ENCODE peak calls at places on chromosome 3, in eight cellular contexts. One of them, this sample, is unnamed.
A peak's percentile ranks its signal among the peaks of the same experiment; 100 is the strongest.

GRCh38 chr3:133989931-133990702 is 39.6 kb downstream of the SLCO2A1 start:
- DNase-seq in sigmoid colon: peak; percentile 36
- DNase-seq in CD8-positive, alpha-beta memory T cell: no peak
- DNase-seq in suprapubic skin: no peak
- DNase-seq in lower lobe of right lung: no peak
- DNase-seq in colonic mucosa: no peak
- DNase-seq in mucosa of descending colon: no peak
- DNase-seq in left ventricle myocardium inferior: no peak
- DNase-seq in this sample: no peak

GRCh38 chr3:108455212-108455705 is 55.1 kb downstream of the MYH15 start:
- DNase-seq in sigmoid colon: no peak
- DNase-seq in CD8-positive, alpha-beta memory T cell: no peak
- DNase-seq in suprapubic skin: no peak
- DNase-seq in lower lobe of right lung: no peak
- DNase-seq in colonic mucosa: no peak
- DNase-seq in mucosa of descending colon: no peak
- DNase-seq in left ventricle myocardium inferior: no peak
- DNase-seq in this sample: no peak

GRCh38 chr3:69869643-69870042 is 129.9 kb upstream of the SAMMSON start:
- DNase-seq in sigmoid colon: no peak
- DNase-seq in CD8-positive, alpha-beta memory T cell: no peak
- DNase-seq in suprapubic skin: no peak
- DNase-seq in lower lobe of right lung: no peak
- DNase-seq in colonic mucosa: no peak
- DNase-seq in mucosa of descending colon: no peak
- DNase-seq in left ventricle myocardium inferior: no peak
- DNase-seq in this sample: no peak

GRCh38 chr3:66110840-66111239 is 72.1 kb upstream of the MAGI1 start:
- DNase-seq in sigmoid colon: no peak
- DNase-seq in CD8-positive, alpha-beta memory T cell: no peak
- DNase-seq in suprapubic skin: peak; percentile 62
- DNase-seq in lower lobe of right lung: no peak
- DNase-seq in colonic mucosa: no peak
- DNase-seq in mucosa of descending colon: no peak
- DNase-seq in left ventricle myocardium inferior: no peak
- DNase-seq in this sample: no peak

GRCh38 chr3:117304681-117305080 is 595.1 kb downstream of the TUSC7 start:
- DNase-seq in sigmoid colon: no peak
- DNase-seq in CD8-positive, alpha-beta memory T cell: no peak
- DNase-seq in suprapubic skin: no peak
- DNase-seq in lower lobe of right lung: no peak
- DNase-seq in colonic mucosa: no peak
- DNase-seq in mucosa of descending colon: no peak
- DNase-seq in left ventricle myocardium inferior: no peak
- DNase-seq in this sample: no peak

GRCh38 chr3:28853830-28854229 is 427.0 kb upstream of the RBMS3 start:
- DNase-seq in sigmoid colon: no peak
- DNase-seq in CD8-positive, alpha-beta memory T cell: no peak
- DNase-seq in suprapubic skin: no peak
- DNase-seq in lower lobe of right lung: no peak
- DNase-seq in colonic mucosa: no peak
- DNase-seq in mucosa of descending colon: no peak
- DNase-seq in left ventricle myocardium inferior: no peak
- DNase-seq in this sample: no peak

GRCh38 chr3:16249336-16249735 is 15.4 kb downstream of the DPH3 start:
- DNase-seq in sigmoid colon: no peak
- DNase-seq in CD8-positive, alpha-beta memory T cell: no peak
- DNase-seq in suprapubic skin: no peak
- DNase-seq in lower lobe of right lung: no peak
- DNase-seq in colonic mucosa: no peak
- DNase-seq in mucosa of descending colon: no peak
- DNase-seq in left ventricle myocardium inferior: no peak
- DNase-seq in this sample: no peak

GRCh38 chr3:12116892-12117291 is 41.8 kb downstream of the TIMP4 start:
- DNase-seq in sigmoid colon: no peak
- DNase-seq in CD8-positive, alpha-beta memory T cell: no peak
- DNase-seq in suprapubic skin: no peak
- DNase-seq in lower lobe of right lung: no peak
- DNase-seq in colonic mucosa: no peak
- DNase-seq in mucosa of descending colon: no peak
- DNase-seq in left ventricle myocardium inferior: no peak
- DNase-seq in this sample: no peak

GRCh38 chr3:6807967-6808588 is 52.8 kb upstream of the GRM7 start:
- DNase-seq in sigmoid colon: no peak
- DNase-seq in CD8-positive, alpha-beta memory T cell: no peak
- DNase-seq in suprapubic skin: no peak
- DNase-seq in lower lobe of right lung: no peak
- DNase-seq in colonic mucosa: no peak
- DNase-seq in mucosa of descending colon: no peak
- DNase-seq in left ventricle myocardium inferior: no peak
- DNase-seq in this sample: no peak

GRCh38 chr3:123790254-123791072 is 93.7 kb downstream of the MYLK start:
- DNase-seq in sigmoid colon: no peak
- DNase-seq in CD8-positive, alpha-beta memory T cell: no peak
- DNase-seq in suprapubic skin: no peak
- DNase-seq in lower lobe of right lung: no peak
- DNase-seq in colonic mucosa: no peak
- DNase-seq in mucosa of descending colon: no peak
- DNase-seq in left ventricle myocardium inferior: no peak
- DNase-seq in this sample: no peak

DNA sequence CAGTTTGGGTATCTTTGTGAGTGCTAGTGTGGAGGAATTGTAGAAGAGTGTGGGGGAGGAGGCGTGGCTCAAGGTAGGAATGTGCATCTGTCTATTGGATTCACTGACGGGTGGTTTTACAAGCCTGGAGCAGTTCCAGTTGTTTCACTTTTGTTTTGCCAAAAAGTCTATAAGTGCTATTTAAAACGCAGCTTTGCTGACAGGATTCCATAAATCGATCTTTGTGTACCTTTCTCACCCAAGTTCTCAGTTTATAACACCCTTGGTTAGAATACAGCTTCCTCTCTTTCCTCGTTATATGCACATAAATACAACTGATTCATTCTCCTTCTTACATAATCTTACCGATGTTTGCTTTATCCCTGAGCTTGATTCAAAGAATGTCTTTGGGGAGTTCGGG is 123.2 kb upstream of the UBE2E2 start:
- DNase-seq in sigmoid colon: no peak
- DNase-seq in CD8-positive, alpha-beta memory T cell: no peak
- DNase-seq in suprapubic skin: no peak
- DNase-seq in lower lobe of right lung: no peak
- DNase-seq in colonic mucosa: peak; percentile 68
- DNase-seq in mucosa of descending colon: no peak
- DNase-seq in left ventricle myocardium inferior: no peak
- DNase-seq in this sample: no peak
- H3K4me3 ChIP-seq in sigmoid colon: peak overlapping the region; percentile 22
- H3K4me3 ChIP-seq in CD8-positive, alpha-beta memory T cell: no peak overlapping the region
- H3K4me3 ChIP-seq in suprapubic skin: peak overlapping the region; percentile 30
- H3K4me3 ChIP-seq in lower lobe of right lung: no peak overlapping the region
- H3K4me3 ChIP-seq in colonic mucosa: no peak overlapping the region
- H3K4me3 ChIP-seq in mucosa of descending colon: no peak overlapping the region
- H3K4me3 ChIP-seq in left ventricle myocardium inferior: no peak overlapping the region
- H3K4me3 ChIP-seq in this sample: no peak overlapping the region

GRCh38 chr3:127985655-127986225 is 66.5 kb upstream of the SEC61A1 start:
- DNase-seq in sigmoid colon: no peak
- DNase-seq in CD8-positive, alpha-beta memory T cell: no peak
- DNase-seq in suprapubic skin: no peak
- DNase-seq in lower lobe of right lung: no peak
- DNase-seq in colonic mucosa: no peak
- DNase-seq in mucosa of descending colon: no peak
- DNase-seq in left ventricle myocardium inferior: no peak
- DNase-seq in this sample: no peak

GRCh38 chr3:127985216-127985615 is 67.0 kb upstream of the SEC61A1 start:
- DNase-seq in sigmoid colon: no peak
- DNase-seq in CD8-positive, alpha-beta memory T cell: no peak
- DNase-seq in suprapubic skin: no peak
- DNase-seq in lower lobe of right lung: no peak
- DNase-seq in colonic mucosa: no peak
- DNase-seq in mucosa of descending colon: no peak
- DNase-seq in left ventricle myocardium inferior: no peak
- DNase-seq in this sample: no peak

GRCh38 chr3:127988770-127989518 is 63.3 kb upstream of the SEC61A1 start:
- DNase-seq in sigmoid colon: no peak
- DNase-seq in CD8-positive, alpha-beta memory T cell: no peak
- DNase-seq in suprapubic skin: no peak
- DNase-seq in lower lobe of right lung: no peak
- DNase-seq in colonic mucosa: no peak
- DNase-seq in mucosa of descending colon: no peak
- DNase-seq in left ventricle myocardium inferior: no peak
- DNase-seq in this sample: no peak

GRCh38 chr3:127986803-127987202 is 65.4 kb upstream of the SEC61A1 start:
- DNase-seq in sigmoid colon: no peak
- DNase-seq in CD8-positive, alpha-beta memory T cell: no peak
- DNase-seq in suprapubic skin: no peak
- DNase-seq in lower lobe of right lung: no peak
- DNase-seq in colonic mucosa: no peak
- DNase-seq in mucosa of descending colon: no peak
- DNase-seq in left ventricle myocardium inferior: peak; percentile 58
- DNase-seq in this sample: no peak

GRCh38 chr3:127987309-127987995 is 64.8 kb upstream of the SEC61A1 start:
- DNase-seq in sigmoid colon: no peak
- DNase-seq in CD8-positive, alpha-beta memory T cell: no peak
- DNase-seq in suprapubic skin: no peak
- DNase-seq in lower lobe of right lung: no peak
- DNase-seq in colonic mucosa: peak; percentile 28
- DNase-seq in mucosa of descending colon: no peak
- DNase-seq in left ventricle myocardium inferior: no peak
- DNase-seq in this sample: no peak
- H3K4me3 ChIP-seq in sigmoid colon: no peak overlapping the region
- H3K4me3 ChIP-seq in CD8-positive, alpha-beta memory T cell: no peak overlapping the region
- H3K4me3 ChIP-seq in suprapubic skin: no peak overlapping the region
- H3K4me3 ChIP-seq in lower lobe of right lung: no peak overlapping the region
- H3K4me3 ChIP-seq in colonic mucosa: no peak overlapping the region
- H3K4me3 ChIP-seq in mucosa of descending colon: no peak overlapping the region
- H3K4me3 ChIP-seq in left ventricle myocardium inferior: no peak overlapping the region
- H3K4me3 ChIP-seq in this sample: no peak overlapping the region

GRCh38 chr3:74268753-74269152 is 345.7 kb downstream of the CNTN3 start:
- DNase-seq in sigmoid colon: no peak
- DNase-seq in CD8-positive, alpha-beta memory T cell: no peak
- DNase-seq in suprapubic skin: no peak
- DNase-seq in lower lobe of right lung: no peak
- DNase-seq in colonic mucosa: no peak
- DNase-seq in mucosa of descending colon: no peak
- DNase-seq in left ventricle myocardium inferior: no peak
- DNase-seq in this sample: no peak

GRCh38 chr3:74271541-74271940 is 342.9 kb downstream of the CNTN3 start:
- DNase-seq in sigmoid colon: no peak
- DNase-seq in CD8-positive, alpha-beta memory T cell: no peak
- DNase-seq in suprapubic skin: no peak
- DNase-seq in lower lobe of right lung: no peak
- DNase-seq in colonic mucosa: no peak
- DNase-seq in mucosa of descending colon: no peak
- DNase-seq in left ventricle myocardium inferior: no peak
- DNase-seq in this sample: no peak

GRCh38 chr3:74269689-74270088 is 344.8 kb downstream of the CNTN3 start:
- DNase-seq in sigmoid colon: no peak
- DNase-seq in CD8-positive, alpha-beta memory T cell: no peak
- DNase-seq in suprapubic skin: no peak
- DNase-seq in lower lobe of right lung: no peak
- DNase-seq in colonic mucosa: no peak
- DNase-seq in mucosa of descending colon: no peak
- DNase-seq in left ventricle myocardium inferior: no peak
- DNase-seq in this sample: no peak

GRCh38 chr3:74267126-74267525 is 347.3 kb downstream of the CNTN3 start:
- DNase-seq in sigmoid colon: no peak
- DNase-seq in CD8-positive, alpha-beta memory T cell: no peak
- DNase-seq in suprapubic skin: no peak
- DNase-seq in lower lobe of right lung: no peak
- DNase-seq in colonic mucosa: no peak
- DNase-seq in mucosa of descending colon: no peak
- DNase-seq in left ventricle myocardium inferior: no peak
- DNase-seq in this sample: no peak

DNA sequence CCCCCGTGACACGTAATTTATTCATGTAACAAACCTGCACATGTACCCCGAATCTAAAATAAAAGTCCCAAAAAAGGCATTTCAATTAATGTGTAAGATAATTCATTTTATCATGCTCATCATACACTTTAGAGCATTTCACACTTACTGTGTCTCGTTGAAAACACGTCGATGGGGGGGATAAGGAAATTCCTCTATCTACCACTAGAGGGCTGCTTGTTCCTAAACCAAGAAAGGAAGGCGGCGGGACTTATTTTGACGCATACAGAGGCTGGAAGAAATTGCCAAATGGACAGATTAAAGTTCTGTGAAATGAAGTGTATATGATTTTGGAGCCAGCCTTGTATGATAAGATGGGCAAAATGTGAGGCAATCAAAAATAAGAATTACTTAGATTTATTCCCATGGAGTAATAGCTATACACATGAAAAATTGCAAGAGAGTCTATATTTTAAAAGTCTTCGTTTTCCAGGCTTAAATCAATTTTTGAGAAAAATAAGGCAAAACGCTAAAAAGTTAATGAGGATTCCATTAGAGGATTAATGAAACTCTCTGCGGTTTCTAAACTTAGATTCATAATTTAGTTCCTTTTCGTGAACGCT is 346.8 kb downstream of the CNTN3 start:
- DNase-seq in sigmoid colon: no peak
- DNase-seq in CD8-positive, alpha-beta memory T cell: no peak
- DNase-seq in suprapubic skin: no peak
- DNase-seq in lower lobe of right lung: no peak
- DNase-seq in colonic mucosa: peak; percentile 38
- DNase-seq in mucosa of descending colon: no peak
- DNase-seq in left ventricle myocardium inferior: no peak
- DNase-seq in this sample: no peak
- H3K4me3 ChIP-seq in sigmoid colon: no peak overlapping the region
- H3K4me3 ChIP-seq in CD8-positive, alpha-beta memory T cell: no peak overlapping the region
- H3K4me3 ChIP-seq in suprapubic skin: no peak overlapping the region
- H3K4me3 ChIP-seq in lower lobe of right lung: no peak overlapping the region
- H3K4me3 ChIP-seq in colonic mucosa: no peak overlapping the region
- H3K4me3 ChIP-seq in mucosa of descending colon: no peak overlapping the region
- H3K4me3 ChIP-seq in left ventricle myocardium inferior: no peak overlapping the region
- H3K4me3 ChIP-seq in this sample: no peak overlapping the region

GRCh38 chr3:186993210-186993782 is 63.0 kb downstream of the ST6GAL1 start:
- DNase-seq in sigmoid colon: no peak
- DNase-seq in CD8-positive, alpha-beta memory T cell: no peak
- DNase-seq in suprapubic skin: no peak
- DNase-seq in lower lobe of right lung: no peak
- DNase-seq in colonic mucosa: no peak
- DNase-seq in mucosa of descending colon: no peak
- DNase-seq in left ventricle myocardium inferior: no peak
- DNase-seq in this sample: no peak

GRCh38 chr3:186993940-186994670 is 63.8 kb downstream of the ST6GAL1 start:
- DNase-seq in sigmoid colon: no peak
- DNase-seq in CD8-positive, alpha-beta memory T cell: no peak
- DNase-seq in suprapubic skin: no peak
- DNase-seq in lower lobe of right lung: no peak
- DNase-seq in colonic mucosa: no peak
- DNase-seq in mucosa of descending colon: no peak
- DNase-seq in left ventricle myocardium inferior: no peak
- DNase-seq in this sample: no peak

GRCh38 chr3:186998937-186999368 is 68.6 kb downstream of the ST6GAL1 start:
- DNase-seq in sigmoid colon: no peak
- DNase-seq in CD8-positive, alpha-beta memory T cell: no peak
- DNase-seq in suprapubic skin: no peak
- DNase-seq in lower lobe of right lung: no peak
- DNase-seq in colonic mucosa: no peak
- DNase-seq in mucosa of descending colon: no peak
- DNase-seq in left ventricle myocardium inferior: no peak
- DNase-seq in this sample: no peak

GRCh38 chr3:186997061-186998054 is 67.0 kb downstream of the ST6GAL1 start:
- DNase-seq in sigmoid colon: no peak
- DNase-seq in CD8-positive, alpha-beta memory T cell: no peak
- DNase-seq in suprapubic skin: no peak
- DNase-seq in lower lobe of right lung: no peak
- DNase-seq in colonic mucosa: no peak
- DNase-seq in mucosa of descending colon: no peak
- DNase-seq in left ventricle myocardium inferior: no peak
- DNase-seq in this sample: no peak

GRCh38 chr3:186996356-186996755 is 66.0 kb downstream of the ST6GAL1 start:
- DNase-seq in sigmoid colon: no peak
- DNase-seq in CD8-positive, alpha-beta memory T cell: no peak
- DNase-seq in suprapubic skin: no peak
- DNase-seq in lower lobe of right lung: no peak
- DNase-seq in colonic mucosa: no peak
- DNase-seq in mucosa of descending colon: no peak
- DNase-seq in left ventricle myocardium inferior: no peak
- DNase-seq in this sample: no peak
- H3K4me3 ChIP-seq in sigmoid colon: no peak overlapping the region
- H3K4me3 ChIP-seq in CD8-positive, alpha-beta memory T cell: no peak overlapping the region
- H3K4me3 ChIP-seq in suprapubic skin: no peak overlapping the region
- H3K4me3 ChIP-seq in lower lobe of right lung: no peak overlapping the region
- H3K4me3 ChIP-seq in colonic mucosa: no peak overlapping the region
- H3K4me3 ChIP-seq in mucosa of descending colon: no peak overlapping the region
- H3K4me3 ChIP-seq in left ventricle myocardium inferior: no peak overlapping the region
- H3K4me3 ChIP-seq in this sample: no peak overlapping the region

This sample was measured in kidney.